ENCODE peak calls at places on chromosome 7, in seven cellular contexts. T, Z, B, A, J, Q and R are unnamed samples.

GRCh38 chr7:46024263-46024916 is 103.3 kb upstream of the IGFBP3 start:
- DNase-seq in Q (peak), T (no peak), A (no peak), Z (no peak), B (peak), J (no peak), R (no peak)

GRCh38 chr7:130845581-130846085 is 111.6 kb upstream of the KLF14 start:
- DNase-seq in Z (no peak), B (peak), J (peak), A (no peak), T (no peak), Q (peak), R (peak)

GRCh38 chr7:1986366-1987083 is 246.2 kb downstream of the MAD1L1 start:
- DNase-seq in Z (peak), Q (no peak), B (no peak), A (no peak), T (peak), J (no peak), R (no peak)

GRCh38 chr7:101058355-101058754 is 26.9 kb upstream of the TRIM56 start:
- DNase-seq in A (peak), T (peak), Q (peak), B (peak), J (peak), Z (peak), R (peak)

GRCh38 chr7:128266891-128267839 is 26.1 kb downstream of the LEP start:
- DNase-seq in B (peak), A (no peak), J (no peak), T (no peak), Z (peak), Q (peak), R (peak)

GRCh38 chr7:51316666-51317581 is at the start of gene COBL:
- DNase-seq in T (no peak), B (no peak), Z (peak), J (no peak), A (no peak), Q (no peak), R (no peak)

GRCh38 chr7:4861673-4862072 is at the start of gene PAPOLB:
- DNase-seq in Z (no peak), Q (no peak), A (peak), B (no peak), T (peak), J (no peak), R (no peak)

GRCh38 chr7:158781976-158782637 is 47.2 kb downstream of the ESYT2 start:
- DNase-seq in Q (no peak), Z (no peak), B (no peak), T (no peak), J (no peak), A (no peak), R (no peak)

GRCh38 chr7:70432567-70433001 is 699.4 kb upstream of the GALNT17 start:
- DNase-seq in A (no peak), Q (no peak), T (no peak), B (no peak), J (no peak), Z (no peak), R (no peak)

GRCh38 chr7:101399759-101400158 is 37.1 kb downstream of the COL26A1 start:
- DNase-seq in Z (no peak), Q (peak), B (peak), T (no peak), A (no peak), J (no peak), R (no peak)

GRCh38 chr7:155764432-155764798 is 47.8 kb downstream of the SHH start:
- DNase-seq in T (no peak), A (no peak), Q (no peak), J (no peak), B (no peak), Z (no peak), R (no peak)